ENCODE peak calls at places on chromosomes 4 and X, in seven cellular contexts. A, B, T, U, Q, N and Y are unnamed samples.

GRCh38 chrX:119147486-119147885 is 19.9 kb upstream of the KIAA1210 start:
- DNase-seq in A (peak; percentile 45), B (no peak), T (no peak), U (no peak), Q (no peak), N (no peak), Y (no peak)

GRCh38 chr4:128572778-128573241 is 236.7 kb upstream of the JADE1 start:
- DNase-seq in A (no peak), B (no peak), T (no peak), U (no peak), Q (no peak), N (no peak), Y (no peak)

GRCh38 chr4:66750273-66750672 is 795.0 kb downstream of the CENPC start:
- DNase-seq in A (no peak), B (peak; percentile 46), T (no peak), U (no peak), Q (no peak), N (no peak), Y (no peak)

GRCh38 chr4:11931266-11931665 is 502.6 kb upstream of the HS3ST1 start:
- DNase-seq in A (no peak), B (no peak), T (no peak), U (no peak), Q (no peak), N (no peak), Y (peak; percentile 74)

GRCh38 chr4:6926081-6926480 is 16.5 kb downstream of the TBC1D14 start:
- DNase-seq in A (no peak), B (no peak), T (no peak), U (no peak), Q (no peak), N (no peak), Y (no peak)

GRCh38 chr4:87527446-87528240 is 1.5 kb downstream of the SPARCL1 start:
- DNase-seq in A (no peak), B (peak; percentile 17), T (no peak), U (no peak), Q (no peak), N (no peak), Y (peak; percentile 59)

GRCh38 chr4:121998024-121998423 is 46.2 kb upstream of the TRPC3 start:
- DNase-seq in A (no peak), B (no peak), T (no peak), U (peak; percentile 13), Q (no peak), N (no peak), Y (no peak)

GRCh38 chrX:69068295-69069085 is 96.8 kb downstream of the PJA1 start:
- DNase-seq in A (peak; percentile 78), B (no peak), T (no peak), U (no peak), Q (no peak), N (no peak), Y (no peak)

GRCh38 chrX:134930501-134930900 is 60.3 kb upstream of the SMIM10 start:
- DNase-seq in A (no peak), B (no peak), T (no peak), U (no peak), Q (no peak), N (no peak), Y (no peak)

GRCh38 chr4:182219400-182219799 is 23.8 kb upstream of the TENM3 start:
- DNase-seq in A (no peak), B (peak; percentile 76), T (no peak), U (no peak), Q (no peak), N (no peak), Y (no peak)

GRCh38 chrX:20067709-20068315 is 48.9 kb downstream of the MAP7D2 start:
- DNase-seq in A (peak; percentile 93), B (peak; percentile 90), T (peak; percentile 47), U (no peak), Q (peak; percentile 78), N (peak; percentile 77), Y (peak; percentile 89)

GRCh38 chrX:53716328-53717088 is 30.0 kb upstream of the HUWE1 start:
- DNase-seq in A (no peak), B (peak; percentile 65), T (no peak), U (no peak), Q (no peak), N (no peak), Y (peak; percentile 40)

GRCh38 chrX:19775830-19776498 is 111.4 kb downstream of the SH3KBP1 start:
- DNase-seq in A (no peak), B (no peak), T (no peak), U (no peak), Q (no peak), N (no peak), Y (no peak)

GRCh38 chr4:181957088-181957487 is 286.1 kb upstream of the TENM3 start:
- DNase-seq in A (no peak), B (peak; percentile 97), T (no peak), U (no peak), Q (no peak), N (no peak), Y (peak; percentile 81)

GRCh38 chr4:152045781-152046571 is 285.2 kb upstream of the GATB start:
- DNase-seq in A (no peak), B (peak; percentile 61), T (peak; percentile 68), U (peak; percentile 94), Q (peak; percentile 75), N (peak; percentile 69), Y (no peak)

DNA sequence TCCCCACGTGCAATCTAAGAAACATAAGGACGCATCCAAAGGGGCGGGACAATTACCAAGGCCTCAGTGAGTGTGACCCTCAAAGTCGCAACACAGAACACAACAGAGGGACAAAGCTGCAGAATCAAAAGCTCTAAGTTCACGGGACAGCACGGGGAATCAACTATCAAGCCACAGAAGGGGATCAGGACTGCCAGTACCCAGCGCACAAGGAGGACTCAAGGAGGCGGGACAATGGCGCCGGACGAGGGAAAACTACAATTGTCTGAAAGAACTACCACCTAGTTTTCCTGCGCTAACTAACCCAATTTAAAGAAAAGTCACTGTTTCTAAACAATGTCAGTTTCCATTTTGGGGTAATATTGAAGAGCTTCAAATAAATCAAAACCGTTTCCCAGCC is 1.3 kb downstream of the FAM53A start:
- DNase-seq in A (no peak), B (no peak), T (no peak), U (peak; percentile 52), Q (no peak), N (no peak), Y (no peak)
- H3K4me3 ChIP-seq in A (no peak overlapping the region), B (peak overlapping the region; percentile 61), T (no peak overlapping the region), U (peak overlapping the region; percentile 61), Q (no peak overlapping the region), N (peak overlapping the region; percentile 52), Y (peak overlapping the region; percentile 66)

GRCh38 chrX:153643431-153644351 is 3.3 kb upstream of the DUSP9 start:
- DNase-seq in A (peak; percentile 79), B (no peak), T (peak; percentile 12), U (peak; percentile 61), Q (no peak), N (no peak), Y (no peak)
- TF ChIP-seq CTCF in A (no peak), B (no peak), T (no peak), U (peak; percentile 16), Q (no peak), N (no peak), Y (no peak)

GRCh38 chrX:143633530-143634372 is 2.1 kb downstream of the SLITRK4 start:
- DNase-seq in A (no peak), B (no peak), T (no peak), U (peak; percentile 46), Q (no peak), N (no peak), Y (no peak)
- H3K4me3 ChIP-seq in A (peak overlapping the region; percentile 25), B (no peak overlapping the region), T (peak overlapping the region; percentile 28), U (peak overlapping the region; percentile 60), Q (peak overlapping the region; percentile 12), N (peak overlapping the region; percentile 42), Y (no peak overlapping the region)

DNA sequence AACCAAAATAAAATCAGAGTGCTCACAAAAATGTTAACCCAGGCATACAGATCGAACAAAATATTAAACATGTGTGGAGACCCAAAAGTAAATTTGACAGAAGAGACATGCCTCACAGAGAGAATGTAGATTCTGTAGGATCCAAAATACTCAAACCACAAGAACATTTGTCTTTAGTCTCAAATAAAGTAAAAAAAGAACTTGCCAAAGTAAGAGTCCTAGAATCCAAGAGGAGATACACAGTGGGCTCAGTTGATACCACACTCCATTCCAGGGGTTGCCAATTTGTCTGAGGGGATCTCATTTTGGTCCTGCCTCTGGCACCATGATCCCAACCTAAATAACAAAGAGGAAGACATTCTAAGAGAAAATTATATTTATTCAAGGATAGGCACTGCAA is 316.4 kb downstream of the GALNTL6 start:
- DNase-seq in A (no peak), B (no peak), T (no peak), U (no peak), Q (no peak), N (no peak), Y (no peak)
- TF ChIP-seq CTCF in A (no peak), B (no peak), T (no peak), U (no peak), Q (no peak), N (no peak), Y (no peak)

GRCh38 chr4:185771696-185772390 is 40.2 kb downstream of the SORBS2 start:
- DNase-seq in A (no peak), B (no peak), T (no peak), U (no peak), Q (no peak), N (no peak), Y (no peak)
- H3K4me3 ChIP-seq in A (no peak overlapping the region), B (no peak overlapping the region), T (no peak overlapping the region), U (no peak overlapping the region), Q (no peak overlapping the region), N (no peak overlapping the region), Y (no peak overlapping the region)

DNA sequence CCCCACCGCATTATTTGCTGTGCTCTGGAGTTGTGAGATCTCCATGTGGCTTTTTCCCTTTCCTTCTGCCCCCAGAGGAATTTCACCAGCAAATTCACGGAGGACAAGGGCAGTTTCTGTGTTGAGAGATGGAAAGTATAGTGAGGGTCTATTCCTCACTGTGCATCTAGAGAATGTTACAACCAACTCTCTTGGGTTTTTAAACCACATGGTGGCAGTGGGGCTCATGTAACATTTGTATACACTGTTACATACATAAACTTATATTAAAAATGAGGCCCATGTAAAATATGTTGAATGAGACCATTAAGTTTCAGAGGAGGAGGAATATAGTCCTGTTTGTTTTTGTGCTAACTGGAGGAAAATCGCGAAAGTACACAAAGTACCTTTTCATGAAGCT is 914 bp upstream of the PRKG2 start:
- DNase-seq in A (no peak), B (no peak), T (no peak), U (no peak), Q (no peak), N (no peak), Y (no peak)
- TF ChIP-seq CTCF in A (no peak), B (peak; percentile 41), T (no peak), U (no peak), Q (no peak), N (no peak), Y (peak; percentile 1)

GRCh38 chrX:12396584-12396983 is 258.3 kb downstream of the FRMPD4 start:
- DNase-seq in A (no peak), B (no peak), T (no peak), U (no peak), Q (no peak), N (no peak), Y (no peak)
- H3K4me3 ChIP-seq in A (no peak overlapping the region), B (no peak overlapping the region), T (no peak overlapping the region), U (no peak overlapping the region), Q (no peak overlapping the region), N (no peak overlapping the region), Y (no peak overlapping the region)